ENCODE peak calls at places on chromosomes 2 and 18, in six cellular contexts. D, J, T, G, M and I are unnamed samples.

GRCh38 chr18:44988821-44989587 is 308.3 kb downstream of the SETBP1 start:
- DNase-seq in J (no peak), D (no peak), M (no peak), T (no peak), G (no peak), I (no peak)

GRCh38 chr2:97726311-97727064 is 13.1 kb downstream of the ZAP70 start:
- DNase-seq in T (no peak), G (peak), J (peak), D (no peak), M (no peak), I (no peak)

GRCh38 chr18:26456070-26456491 is 92.3 kb downstream of the KCTD1 start:
- DNase-seq in M (no peak), G (no peak), T (no peak), D (no peak), J (peak), I (no peak)

GRCh38 chr2:241011751-241012510 is 13.5 kb downstream of the SNED1 start:
- DNase-seq in J (no peak), G (no peak), T (no peak), M (peak), D (no peak), I (peak)

GRCh38 chr18:53153281-53153680 is 813.3 kb downstream of the DCC start:
- DNase-seq in J (peak), M (no peak), T (peak), D (no peak), G (no peak), I (no peak)

GRCh38 chr2:106575955-106576354 is 88.8 kb downstream of the CD8B2 start:
- DNase-seq in G (no peak), T (peak), M (peak), J (peak), D (no peak), I (no peak)

GRCh38 chr2:120433816-120434290 is 87.9 kb downstream of the INHBB start:
- DNase-seq in G (peak), J (no peak), D (no peak), T (no peak), M (no peak), I (no peak)

GRCh38 chr18:25321869-25322268 is 30.1 kb downstream of the ZNF521 start:
- DNase-seq in G (no peak), J (no peak), T (no peak), D (no peak), M (no peak), I (no peak)

GRCh38 chr2:31802711-31803110 is 208.1 kb downstream of the MEMO1 start:
- DNase-seq in D (no peak), M (no peak), J (no peak), T (no peak), G (no peak), I (no peak)

GRCh38 chr2:167986223-167986622 is 261.2 kb downstream of the STK39 start:
- DNase-seq in T (no peak), G (no peak), J (no peak), D (no peak), M (no peak), I (no peak)

GRCh38 chr2:403682-404081 is 115.8 kb upstream of the ALKAL2 start:
- DNase-seq in J (no peak), D (no peak), T (no peak), M (no peak), G (no peak), I (no peak)

GRCh38 chr2:226995625-226996041 is 159.8 kb downstream of the RHBDD1 start:
- DNase-seq in M (peak), G (no peak), D (no peak), J (peak), T (no peak), I (no peak)

GRCh38 chr18:77058186-77058847 is 74.3 kb downstream of the MBP start:
- DNase-seq in M (no peak), J (peak), D (no peak), T (no peak), G (no peak), I (no peak)

GRCh38 chr2:61679096-61679495 is 140.9 kb upstream of the XPO1 start:
- DNase-seq in T (no peak), M (no peak), J (no peak), D (no peak), G (no peak), I (no peak)

GRCh38 chr18:74507927-74508326 is 11.8 kb downstream of the CNDP2 start:
- DNase-seq in D (no peak), G (no peak), J (no peak), M (no peak), T (no peak), I (no peak)

GRCh38 chr2:154375625-154376020 is 322.9 kb upstream of the KCNJ3 start:
- DNase-seq in G (no peak), D (no peak), J (peak), T (peak), M (no peak), I (no peak)

GRCh38 chr2:28644760-28645159 is 106.9 kb upstream of the PPP1CB start:
- DNase-seq in D (no peak), J (no peak), M (no peak), G (no peak), T (no peak), I (no peak)

GRCh38 chr2:207317358-207317984 is 151.7 kb upstream of the KLF7 start:
- DNase-seq in M (no peak), G (no peak), J (peak), D (no peak), T (no peak), I (no peak)

GRCh38 chr2:150570712-150571111 is 83.2 kb upstream of the RND3 start:
- DNase-seq in J (peak), G (no peak), D (peak), T (no peak), M (no peak), I (no peak)

GRCh38 chr18:42564761-42565160 is 550.7 kb downstream of the RIT2 start:
- DNase-seq in D (no peak), G (no peak), T (peak), M (no peak), J (no peak), I (no peak)

GRCh38 chr18:22152093-22152492 is 17.3 kb upstream of the GATA6 start:
- DNase-seq in J (no peak), G (no peak), T (no peak), M (no peak), D (no peak), I (no peak)

GRCh38 chr2:139427164-139427563 is 647.0 kb upstream of the NXPH2 start:
- DNase-seq in T (no peak), G (no peak), M (no peak), J (no peak), D (no peak), I (no peak)

GRCh38 chr18:650428-650858 is 7.0 kb upstream of the TYMS start:
- DNase-seq in D (no peak), T (no peak), J (no peak), G (no peak), M (no peak), I (no peak)

GRCh38 chr18:60936101-60936500 is 397.1 kb upstream of the CDH20 start:
- DNase-seq in G (no peak), D (no peak), J (no peak), T (no peak), M (no peak), I (no peak)

GRCh38 chr2:39385172-39385571 is 51.9 kb downstream of the MAP4K3 start:
- DNase-seq in G (no peak), M (no peak), T (no peak), J (no peak), D (no peak), I (no peak)

GRCh38 chr2:159042115-159042850 is 73.8 kb downstream of the TANC1 start:
- DNase-seq in D (no peak), M (no peak), J (no peak), G (no peak), T (no peak), I (no peak)

GRCh38 chr2:30935795-30936194 is 128.5 kb upstream of the CAPN13 start:
- DNase-seq in T (no peak), G (no peak), J (no peak), M (no peak), D (no peak), I (no peak)

GRCh38 chr2:94956797-94957391 is 68.6 kb upstream of the MAL start:
- DNase-seq in M (no peak), D (no peak), G (no peak), J (peak), T (no peak), I (no peak)

GRCh38 chr18:74194691-74195090 is 46.4 kb downstream of the TIMM21 start:
- DNase-seq in M (no peak), D (no peak), J (peak), T (no peak), G (no peak), I (no peak)

GRCh38 chr2:146741260-146741659 is 1103.6 kb upstream of the ACVR2A start:
- DNase-seq in G (no peak), M (no peak), T (no peak), J (peak), D (no peak), I (no peak)

GRCh38 chr2:241985986-241986329 is 116.4 kb downstream of the RTP5 start:
- DNase-seq in D (no peak), M (no peak), T (no peak), G (no peak), J (no peak), I (no peak)

GRCh38 chr2:44273596-44273995 is 1.7 kb upstream of the SLC3A1 start:
- DNase-seq in J (no peak), M (no peak), D (no peak), G (no peak), T (no peak), I (no peak)

GRCh38 chr2:160241251-160242137 is 41.4 kb upstream of the ITGB6 start:
- DNase-seq in J (peak), M (peak), G (peak), D (no peak), T (no peak), I (no peak)

GRCh38 chr18:79380816-79381806 is 14.6 kb upstream of the NFATC1 start:
- DNase-seq in G (peak), D (no peak), J (peak), T (peak), M (no peak), I (peak)

GRCh38 chr18:58633874-58634273 is 5.0 kb upstream of the ALPK2 start:
- DNase-seq in M (no peak), G (no peak), D (no peak), T (no peak), J (no peak), I (no peak)

GRCh38 chr2:127864877-127865276 is 6.9 kb upstream of the POLR2D start:
- DNase-seq in G (no peak), J (peak), M (no peak), D (no peak), T (no peak), I (no peak)
- TF ChIP-seq CTCF in G (no peak), J (no peak), M (no peak), D (peak), T (no peak), I (no peak)

GRCh38 chr18:54232485-54233227 is 8.2 kb upstream of the MBD2 start:
- DNase-seq in D (no peak), M (no peak), G (no peak), T (peak), J (no peak), I (no peak)
- TF ChIP-seq CTCF in D (no peak), M (no peak), G (no peak), T (peak), J (no peak), I (no peak)

GRCh38 chr2:27583390-27583915 is 611 bp downstream of the ZNF512 start:
- DNase-seq in M (no peak), D (no peak), J (peak), G (no peak), T (no peak), I (no peak)

GRCh38 chr2:27581417-27582128 is 1.3 kb upstream of the ZNF512 start:
- DNase-seq in J (no peak), T (no peak), D (no peak), M (no peak), G (no peak), I (peak)

GRCh38 chr2:27582129-27582694 is 630 bp upstream of the ZNF512 start:
- DNase-seq in D (no peak), G (no peak), J (no peak), M (no peak), T (peak), I (peak)

GRCh38 chr2:27584597-27584996 is 1.8 kb downstream of the ZNF512 start:
- DNase-seq in M (no peak), D (no peak), G (no peak), J (no peak), T (no peak), I (no peak)

DNA sequence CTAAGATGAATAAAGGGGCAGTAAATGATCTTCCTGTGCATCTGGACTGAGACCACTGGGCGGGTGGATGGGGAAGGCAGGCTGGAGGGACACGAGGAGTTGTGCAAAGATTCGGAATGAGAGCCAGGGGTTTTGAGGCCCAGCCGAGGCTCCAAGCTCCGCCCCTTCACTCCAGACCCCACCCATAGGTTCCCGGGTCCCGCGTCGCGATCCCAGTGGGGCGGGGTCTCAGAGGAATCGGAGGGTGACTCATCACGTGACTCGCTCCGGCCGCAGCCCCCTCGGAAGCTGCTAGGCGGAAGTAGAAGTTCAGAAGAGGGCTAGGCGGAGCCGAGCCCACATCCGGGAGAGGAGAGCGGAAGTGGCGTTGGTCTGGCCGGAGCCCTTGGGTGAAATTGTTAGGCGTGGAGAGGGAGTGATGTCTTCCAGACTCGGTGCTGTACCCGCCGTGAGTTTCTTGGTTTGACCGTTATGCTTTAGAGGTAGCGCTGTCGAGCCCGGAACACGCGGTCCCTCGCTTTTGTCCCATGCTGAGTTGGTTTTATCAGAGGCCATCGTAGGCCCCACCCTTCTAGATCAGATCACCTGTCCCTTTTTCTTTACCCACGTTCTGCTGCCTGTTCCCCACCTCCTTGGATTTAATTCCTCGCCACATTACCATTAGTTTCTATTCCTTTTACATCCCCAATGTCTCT is at the start of gene ZNF512:
- DNase-seq in G (peak), J (peak), M (peak), D (peak), T (peak), I (peak)
- TF ChIP-seq CTCF in G (no peak), J (no peak), M (peak), D (no peak), T (peak), I (no peak)

DNA sequence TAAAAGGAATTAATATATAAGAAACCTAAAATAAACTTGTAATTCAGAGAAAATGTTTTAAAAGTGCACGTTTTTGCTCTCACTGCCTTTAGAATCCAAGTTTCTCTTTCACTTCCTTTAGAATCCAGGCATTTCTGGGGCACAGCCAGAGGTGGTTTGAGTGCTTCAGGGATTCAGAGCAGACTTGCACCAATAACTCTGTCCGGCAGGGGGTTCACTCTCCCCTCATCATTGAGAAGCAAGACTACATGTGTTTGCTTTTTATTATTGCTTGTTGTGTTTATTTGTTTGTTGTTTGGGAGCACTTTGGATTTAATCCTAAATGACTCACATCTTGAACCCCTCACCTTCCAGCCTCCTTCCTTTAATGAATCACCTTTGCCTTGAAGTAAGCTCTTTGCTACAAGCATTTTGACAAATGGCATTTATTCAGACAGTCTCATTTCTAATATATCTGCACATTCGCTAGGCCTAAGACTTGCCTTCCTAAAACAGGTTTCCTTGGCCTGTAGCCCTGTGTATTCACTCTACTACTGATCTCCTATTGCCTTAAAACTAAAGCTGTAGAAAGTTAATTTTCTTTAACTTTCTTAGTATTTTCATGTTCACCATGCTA is 233.5 kb upstream of the ATP5MC3 start:
- DNase-seq in T (peak), D (peak), J (peak), G (peak), M (peak), I (no peak)
- TF ChIP-seq CTCF in T (peak), D (peak), J (peak), G (peak), M (peak), I (no peak)

GRCh38 chr2:71943238-71944182 is 204.2 kb downstream of the CYP26B1 start:
- DNase-seq in D (no peak), G (peak), J (peak), T (no peak), M (no peak), I (peak)

GRCh38 chr2:71945133-71945959 is 202.3 kb downstream of the CYP26B1 start:
- DNase-seq in J (no peak), T (no peak), D (peak), M (no peak), G (peak), I (no peak)

GRCh38 chr2:71941731-71942575 is 205.7 kb downstream of the CYP26B1 start:
- DNase-seq in J (no peak), T (no peak), G (peak), M (no peak), D (no peak), I (no peak)

GRCh38 chr2:71940695-71941094 is 207.0 kb downstream of the CYP26B1 start:
- DNase-seq in J (no peak), D (no peak), G (peak), T (no peak), M (no peak), I (no peak)

DNA sequence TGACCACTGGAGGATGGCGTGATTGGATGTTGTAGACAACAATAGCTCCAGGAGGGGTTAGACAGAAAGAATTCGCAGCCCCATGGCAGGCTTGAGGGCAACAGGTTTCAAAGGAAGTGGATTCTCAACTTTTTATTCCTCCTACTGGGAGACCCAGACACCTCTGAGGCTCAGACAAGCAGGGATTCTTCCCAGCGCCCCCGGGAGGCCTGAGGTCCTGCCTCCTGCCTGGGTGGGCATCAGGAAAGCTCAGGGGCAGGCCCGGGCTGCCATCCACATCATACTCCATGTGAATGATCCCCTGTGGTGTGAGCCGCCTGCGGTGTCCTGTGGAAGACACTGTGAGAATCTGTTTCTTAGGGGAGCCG is 203.5 kb downstream of the CYP26B1 start:
- DNase-seq in T (peak), D (no peak), G (peak), J (no peak), M (no peak), I (no peak)
- TF ChIP-seq CTCF in T (no peak), D (no peak), G (no peak), J (no peak), M (no peak), I (no peak)

DNA sequence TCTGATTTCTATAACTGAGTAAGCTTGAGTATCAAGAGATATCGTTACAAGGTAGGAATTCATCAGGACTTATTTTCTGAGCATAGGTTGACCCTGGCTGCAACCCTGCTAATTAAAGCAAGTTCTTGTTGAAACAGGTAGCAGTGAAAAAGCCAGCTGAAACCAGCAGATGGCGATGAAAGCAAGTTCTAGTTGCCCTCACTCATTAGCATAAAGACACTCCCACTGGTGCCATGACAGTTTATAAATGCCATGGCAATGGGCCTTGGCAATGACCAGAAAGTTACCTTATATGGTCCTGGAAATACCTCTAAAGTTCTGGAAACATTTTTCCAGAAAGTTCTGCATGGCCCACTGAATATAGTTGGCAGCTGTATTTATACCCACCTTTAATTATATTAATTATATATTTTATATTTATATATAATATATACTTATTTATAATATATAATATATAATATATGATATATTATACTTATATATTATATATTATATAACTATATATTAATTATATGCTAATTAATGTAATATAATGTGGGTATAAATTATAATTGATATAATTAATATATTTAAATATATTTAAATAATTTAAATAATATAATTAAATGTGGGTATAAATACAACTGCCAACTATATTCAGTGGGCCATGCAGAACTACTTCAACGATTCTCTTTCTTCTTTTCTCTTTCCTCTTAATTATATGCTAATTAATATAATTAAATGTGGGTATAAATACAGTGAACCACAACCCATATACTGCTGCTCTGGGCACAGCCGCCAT is 188.0 kb downstream of the CDH7 start:
- DNase-seq in M (no peak), J (peak), D (no peak), T (peak), G (no peak), I (no peak)
- TF ChIP-seq CTCF in M (no peak), J (peak), D (no peak), T (peak), G (peak), I (no peak)

DNA sequence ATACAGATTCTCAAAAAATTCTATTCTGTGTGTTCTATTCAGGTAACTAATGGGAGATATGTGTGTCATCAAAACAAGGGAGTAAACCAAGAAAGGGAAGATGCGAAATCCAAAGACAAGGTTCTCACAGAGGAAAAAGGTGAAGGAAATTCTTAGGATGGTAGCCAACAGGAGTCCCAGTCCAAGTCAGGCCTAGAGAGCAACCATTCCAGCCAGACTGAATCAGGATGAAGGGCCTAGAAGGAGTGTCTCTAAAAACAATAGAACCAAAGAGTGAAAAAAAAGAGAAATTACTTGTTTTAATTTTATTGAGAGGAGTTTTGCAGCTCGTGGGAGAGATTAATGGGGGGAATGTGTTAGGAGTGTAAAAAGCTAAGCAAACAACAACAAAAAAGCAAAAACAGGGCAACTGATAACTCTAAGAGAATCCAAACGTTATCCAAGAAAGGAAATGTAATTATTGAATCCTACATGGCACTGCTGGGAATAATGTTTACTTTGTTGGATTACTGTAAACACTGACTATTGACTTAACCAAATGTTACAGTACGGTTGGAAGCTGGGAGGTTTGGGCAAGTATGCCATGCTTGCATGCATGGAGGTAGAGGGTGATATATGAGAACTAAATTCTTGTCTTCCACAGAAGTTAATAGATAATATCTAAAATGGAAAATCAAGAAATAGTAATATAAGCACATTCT is 12.3 kb downstream of the MAP3K20 start:
- DNase-seq in T (no peak), G (no peak), D (no peak), M (no peak), J (no peak), I (no peak)
- TF ChIP-seq CTCF in T (no peak), G (no peak), D (no peak), M (no peak), J (no peak), I (no peak)